ENCODE peak calls at places on chromosomes 11 and 22, in seven cellular contexts. N, Y, P, X, J, I and E are unnamed samples.
A peak's percentile ranks its signal among the peaks of the same experiment; 100 is the strongest.

GRCh38 chr11:109036011-109036410 is 371.1 kb downstream of the DDX10 start:
- DNase-seq in N (no peak), Y (no peak), P (no peak), X (no peak), J (no peak), I (no peak), E (peak; percentile 48)

GRCh38 chr11:83257638-83258229 is 28.4 kb downstream of the CCDC90B start:
- DNase-seq in N (peak; percentile 73), Y (no peak), P (no peak), X (peak; percentile 31), J (peak; percentile 87), I (no peak), E (peak; percentile 20)

GRCh38 chr22:46754110-46754799 is 8.2 kb upstream of the TBC1D22A start:
- DNase-seq in N (peak; percentile 99), Y (no peak), P (no peak), X (peak; percentile 84), J (peak; percentile 99), I (no peak), E (no peak)

GRCh38 chr11:31816467-31817053 is 5.4 kb upstream of the PAX6 start:
- DNase-seq in N (no peak), Y (peak; percentile 21), P (peak; percentile 49), X (no peak), J (no peak), I (peak; percentile 74), E (peak; percentile 30)

GRCh38 chr11:45155627-45156180 is 9.3 kb downstream of the PRDM11 start:
- DNase-seq in N (no peak), Y (no peak), P (no peak), X (no peak), J (no peak), I (no peak), E (no peak)

GRCh38 chr11:69860244-69860643 is 41.0 kb upstream of the FGF3 start:
- DNase-seq in N (no peak), Y (no peak), P (no peak), X (no peak), J (no peak), I (no peak), E (no peak)

GRCh38 chr11:16070573-16070972 is 285.8 kb downstream of the SOX6 start:
- DNase-seq in N (no peak), Y (no peak), P (no peak), X (no peak), J (no peak), I (no peak), E (peak; percentile 12)

GRCh38 chr11:9232482-9232881 is 32.7 kb downstream of the DENND5A start:
- DNase-seq in N (no peak), Y (no peak), P (no peak), X (no peak), J (no peak), I (no peak), E (no peak)

GRCh38 chr11:12106101-12106500 is 4.3 kb upstream of the MICAL2 start:
- DNase-seq in N (no peak), Y (no peak), P (no peak), X (no peak), J (no peak), I (no peak), E (no peak)

GRCh38 chr11:34926831-34927132 is 10.4 kb downstream of the PDHX start:
- DNase-seq in N (peak; percentile 76), Y (no peak), P (no peak), X (peak; percentile 14), J (peak; percentile 50), I (no peak), E (no peak)

GRCh38 chr22:17580461-17581031 is 17.2 kb downstream of the SLC25A18 start:
- DNase-seq in N (no peak), Y (no peak), P (peak; percentile 69), X (no peak), J (no peak), I (peak; percentile 70), E (peak; percentile 80)

GRCh38 chr11:76266269-76266668 is 60.0 kb upstream of the WNT11 start:
- DNase-seq in N (peak; percentile 79), Y (no peak), P (no peak), X (peak; percentile 89), J (peak; percentile 83), I (no peak), E (no peak)

GRCh38 chr22:22748297-22748743 is 103.9 kb downstream of the GGTLC2 start:
- DNase-seq in N (peak; percentile 52), Y (peak; percentile 9), P (peak; percentile 58), X (peak; percentile 75), J (peak; percentile 20), I (peak; percentile 62), E (peak; percentile 32)

GRCh38 chr11:31936309-31936708 is 125.2 kb upstream of the PAX6 start:
- DNase-seq in N (no peak), Y (no peak), P (no peak), X (no peak), J (no peak), I (no peak), E (no peak)

GRCh38 chr11:5737672-5738071 is 1.4 kb downstream of the OR56B1 start:
- DNase-seq in N (no peak), Y (no peak), P (no peak), X (peak; percentile 43), J (no peak), I (no peak), E (no peak)

GRCh38 chr11:15845261-15845660 is 511.1 kb downstream of the SOX6 start:
- DNase-seq in N (no peak), Y (peak; percentile 82), P (peak; percentile 54), X (no peak), J (no peak), I (no peak), E (peak; percentile 72)

GRCh38 chr11:35671396-35672127 is 9.0 kb downstream of the TRIM44 start:
- DNase-seq in N (no peak), Y (no peak), P (no peak), X (no peak), J (no peak), I (no peak), E (no peak)

GRCh38 chr11:42407379-42407778 is 904.4 kb upstream of the API5 start:
- DNase-seq in N (no peak), Y (peak; percentile 92), P (peak; percentile 95), X (no peak), J (no peak), I (peak; percentile 89), E (peak; percentile 96)

GRCh38 chr11:10418259-10418949 is 36.7 kb upstream of the AMPD3 start:
- DNase-seq in N (peak; percentile 27), Y (no peak), P (no peak), X (no peak), J (no peak), I (no peak), E (no peak)

GRCh38 chr11:47216141-47216798 is 1.5 kb downstream of the DDB2 start:
- DNase-seq in N (peak; percentile 87), Y (no peak), P (no peak), X (peak; percentile 81), J (peak; percentile 93), I (no peak), E (peak; percentile 26)

GRCh38 chr22:27088026-27088425 is 430.6 kb downstream of the MIAT start:
- DNase-seq in N (peak; percentile 39), Y (no peak), P (no peak), X (no peak), J (no peak), I (no peak), E (no peak)

GRCh38 chr22:30424471-30425326 is 869 bp upstream of the MTFP1 start:
- DNase-seq in N (peak; percentile 28), Y (no peak), P (peak; percentile 48), X (no peak), J (no peak), I (peak; percentile 60), E (peak; percentile 63)

DNA sequence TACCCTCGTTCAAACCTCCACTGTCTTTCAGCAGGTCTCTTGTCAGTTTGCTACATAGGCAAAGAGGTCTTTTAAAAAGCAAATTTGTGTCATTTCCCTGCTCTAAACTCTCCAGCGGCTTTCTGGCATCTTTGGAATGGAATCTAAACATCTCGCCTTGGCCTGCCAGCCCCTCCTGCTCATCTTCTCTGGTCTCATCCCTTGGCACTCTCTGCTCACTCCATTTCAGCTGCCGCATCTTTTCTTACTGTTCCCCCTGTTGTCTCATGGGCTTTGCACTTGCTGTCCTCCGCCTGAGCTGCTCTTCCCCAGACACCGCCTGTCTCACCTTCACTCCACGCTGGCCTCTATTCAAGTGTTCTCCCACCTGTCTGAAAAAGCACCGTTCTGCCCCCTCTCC is 46.6 kb downstream of the BMAL1 start:
- DNase-seq in N (no peak), Y (no peak), P (no peak), X (peak; percentile 20), J (no peak), I (no peak), E (no peak)
- H3K18ac ChIP-seq in N (no peak overlapping the region), Y (peak overlapping the region; percentile 25), P (no peak overlapping the region), X (no peak overlapping the region), J (no peak overlapping the region), I (no peak overlapping the region), E (no peak overlapping the region)

DNA sequence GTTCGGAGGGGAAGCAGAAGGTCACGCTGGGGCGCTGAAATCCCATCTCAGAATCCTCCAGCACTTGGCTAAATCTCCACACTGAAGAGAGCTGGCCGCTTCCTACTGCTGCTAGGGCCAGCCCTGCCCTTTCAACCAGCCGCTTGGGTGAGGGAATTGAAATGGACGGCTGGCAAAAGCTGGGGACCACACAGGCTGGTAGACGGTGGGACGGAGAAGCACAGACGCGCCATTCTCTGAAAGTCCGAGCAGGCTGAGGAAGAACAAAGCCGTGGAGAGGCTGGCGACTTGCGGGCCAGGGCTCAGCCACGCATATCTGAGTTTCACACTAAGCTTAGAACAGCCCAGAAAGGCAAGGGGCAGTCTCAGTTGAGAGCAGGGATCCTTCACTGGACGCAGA is 3.6 kb downstream of the EHD1 start:
- DNase-seq in N (no peak), Y (no peak), P (no peak), X (no peak), J (no peak), I (no peak), E (no peak)
- H3K9ac ChIP-seq in N (no peak overlapping the region), Y (no peak overlapping the region), P (no peak overlapping the region), X (no peak overlapping the region), J (no peak overlapping the region), I (no peak overlapping the region), E (no peak overlapping the region)

GRCh38 chr11:4416306-4416705 is 22.8 kb upstream of the TRIM21 start:
- DNase-seq in N (no peak), Y (no peak), P (no peak), X (peak; percentile 4), J (no peak), I (no peak), E (no peak)

DNA sequence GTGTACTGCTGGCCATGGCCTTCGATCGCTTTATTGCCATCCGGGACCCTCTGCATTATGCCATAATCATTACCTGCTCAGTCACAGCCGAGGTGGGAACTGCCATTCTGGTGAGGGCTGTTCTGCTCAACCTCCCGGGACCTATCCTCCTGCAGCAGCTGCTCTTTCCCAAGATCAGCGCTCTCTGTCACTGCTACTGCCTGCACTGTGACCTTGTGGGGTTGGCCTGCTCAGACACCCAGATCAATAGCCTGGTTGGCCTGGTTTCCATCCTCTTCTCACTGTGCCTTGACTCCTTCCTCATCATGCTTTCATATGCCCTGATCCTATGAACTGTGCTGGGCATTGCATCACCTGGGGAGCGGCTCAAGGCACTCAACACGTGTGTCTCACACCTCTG is 24.9 kb upstream of the TRIM21 start:
- DNase-seq in N (no peak), Y (no peak), P (no peak), X (peak; percentile 1), J (no peak), I (no peak), E (no peak)
- H3K23ac ChIP-seq in N (no peak overlapping the region), Y (no peak overlapping the region), P (no peak overlapping the region), X (no peak overlapping the region), J (no peak overlapping the region), I (no peak overlapping the region), E (no peak overlapping the region)

DNA sequence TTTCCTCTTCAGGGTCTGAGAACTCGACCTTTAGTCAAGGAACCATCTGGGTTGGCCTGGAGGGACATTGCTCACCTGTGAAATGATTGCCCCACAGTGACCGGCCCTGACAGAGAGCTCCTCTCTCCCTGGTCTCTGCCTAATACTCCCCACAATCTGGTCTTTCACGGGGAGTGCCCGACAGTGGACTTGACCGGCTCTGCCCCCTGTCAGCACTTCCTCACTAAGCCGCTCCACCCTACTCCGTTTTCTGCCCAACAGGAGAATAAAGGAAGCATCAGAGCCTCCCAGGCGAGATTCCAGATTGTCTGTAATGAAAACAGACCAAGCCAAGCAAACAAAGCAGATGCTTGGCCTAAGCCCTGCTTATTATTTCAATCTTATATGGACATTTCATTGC is 87.8 kb downstream of the FBXO7 start:
- DNase-seq in N (no peak), Y (no peak), P (no peak), X (peak; percentile 45), J (no peak), I (no peak), E (no peak)
- H3K18ac ChIP-seq in N (no peak overlapping the region), Y (no peak overlapping the region), P (no peak overlapping the region), X (no peak overlapping the region), J (no peak overlapping the region), I (no peak overlapping the region), E (no peak overlapping the region)